ENCODE peak calls at places on chromosomes 3 and 15, in six cellular contexts. U is transverse colon; H is adipocyte; D is astrocyte; M is psoas muscle; E is naive thymus-derived CD4-positive, alpha-beta T cell. G is an unnamed sample. For H3K36me3, the result is how much of the 10 kb centered on the place peaks cover.

GRCh38 chr3:124053871-124054270 is 61.9 kb upstream of the ROPN1 start:
- DNase-seq in E (no peak), H (no peak), U (no peak), M (no peak), D (no peak), G (no peak)

GRCh38 chr15:34993413-34993812 is 5.3 kb upstream of the ZNF770 start:
- DNase-seq in E (no peak), H (no peak), M (no peak), D (no peak), U (no peak), G (peak)

GRCh38 chr15:34900748-34901147 is 68.8 kb downstream of the AQR start:
- DNase-seq in M (no peak), D (no peak), U (no peak), E (no peak), H (no peak), G (no peak)

GRCh38 chr15:39345176-39345575 is 235.7 kb upstream of the THBS1 start:
- DNase-seq in E (no peak), M (no peak), H (peak), D (no peak), U (no peak), G (no peak)

GRCh38 chr15:69194854-69195253 is 34.4 kb downstream of the GLCE start:
- DNase-seq in H (peak), D (peak), M (no peak), E (no peak), U (no peak), G (no peak)

GRCh38 chr3:50173685-50174516 is 17.5 kb upstream of the GNAT1 start:
- DNase-seq in U (no peak), H (no peak), E (no peak), D (no peak), M (no peak), G (no peak)

GRCh38 chr3:9552252-9552999 is 1.2 kb downstream of the LHFPL4 start:
- DNase-seq in D (peak), E (peak), H (peak), M (peak), U (peak), G (peak)

GRCh38 chr15:66006986-66007385 is 137.7 kb downstream of the RAB11A start:
- DNase-seq in M (no peak), H (no peak), E (no peak), D (peak), U (no peak), G (peak)

GRCh38 chr3:81497565-81497964 is 263.9 kb downstream of the GBE1 start:
- DNase-seq in H (no peak), M (no peak), U (no peak), D (no peak), E (no peak), G (peak)

GRCh38 chr3:178405456-178405970 is 130.7 kb upstream of the KCNMB2 start:
- DNase-seq in M (no peak), H (peak), D (peak), E (no peak), U (no peak), G (no peak)

GRCh38 chr15:44662478-44663409 is 718 bp downstream of the SPG11 start:
- DNase-seq in U (peak), E (peak), D (peak), M (peak), H (peak), G (peak)

GRCh38 chr15:27668471-27669220 is 430.5 kb downstream of the OCA2 start:
- DNase-seq in M (no peak), D (no peak), H (no peak), U (no peak), E (no peak), G (no peak)

GRCh38 chr3:111859974-111860859 is 1.2 kb downstream of the PHLDB2 start:
- DNase-seq in H (peak), E (peak), M (peak), D (peak), U (peak), G (peak)

GRCh38 chr15:41939986-41940385 is 32.4 kb downstream of the EHD4 start:
- DNase-seq in M (no peak), E (no peak), H (no peak), U (no peak), D (no peak), G (no peak)

GRCh38 chr3:124824286-124824915 is 62.8 kb downstream of the ITGB5 start:
- DNase-seq in D (peak), U (no peak), H (no peak), E (no peak), M (no peak), G (no peak)

GRCh38 chr15:69148465-69148864 is 12.0 kb upstream of the GLCE start:
- DNase-seq in D (no peak), H (no peak), U (no peak), E (no peak), M (no peak), G (no peak)

GRCh38 chr3:46612324-46612723 is at the start of gene FAM240A:
- DNase-seq in H (peak), D (no peak), U (no peak), M (peak), E (no peak), G (no peak)

GRCh38 chr15:69592954-69593353 is 140.3 kb downstream of the RPLP1 start:
- DNase-seq in H (no peak), E (no peak), D (no peak), M (no peak), U (no peak), G (no peak)

GRCh38 chr15:90087454-90088154 is 14.7 kb downstream of the IDH2 start:
- DNase-seq in D (no peak), U (peak), M (peak), H (no peak), E (no peak), G (no peak)

GRCh38 chr3:173009410-173009809 is 131.6 kb downstream of the SPATA16 start:
- DNase-seq in U (no peak), H (no peak), M (no peak), D (no peak), E (no peak), G (no peak)

GRCh38 chr3:99111235-99111634 is 209.7 kb upstream of the DCBLD2 start:
- DNase-seq in D (peak), E (no peak), U (no peak), M (no peak), H (no peak), G (peak)

GRCh38 chr3:157128771-157129671 is 30.9 kb downstream of the CCNL1 start:
- DNase-seq in M (peak), U (peak), H (peak), D (peak), E (peak), G (peak)

GRCh38 chr3:183275418-183275817 is 22.4 kb downstream of the B3GNT5 start:
- DNase-seq in H (peak), U (no peak), D (peak), M (no peak), E (peak), G (peak)

GRCh38 chr3:61524933-61525332 is 36.4 kb upstream of the PTPRG start:
- DNase-seq in M (no peak), E (no peak), D (no peak), H (no peak), U (no peak), G (no peak)
- H3K36me3 ChIP-seq in M (under half), E (under half), D (under half), H (under half), U (under half), G (under half)

DNA sequence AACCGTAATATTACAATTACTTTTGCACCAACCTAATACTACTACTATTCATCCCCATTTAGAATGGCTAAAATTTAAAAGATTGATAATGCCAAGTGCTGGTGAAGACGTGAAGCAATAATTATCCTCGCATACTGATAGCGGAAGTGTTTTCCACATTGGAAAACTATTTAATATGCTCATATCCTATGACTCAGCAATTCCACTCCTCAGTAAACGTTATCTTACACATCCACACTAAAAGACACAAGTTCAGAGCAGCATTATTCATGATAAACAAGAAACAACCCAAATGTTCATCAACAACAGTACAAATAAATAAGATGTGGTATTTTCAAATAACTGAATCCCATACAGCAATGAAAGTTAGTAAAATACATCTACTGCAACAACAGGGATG is 70.5 kb downstream of the VPS13C start:
- DNase-seq in E (no peak), H (no peak), M (no peak), D (peak), U (no peak), G (peak)
- H3K36me3 ChIP-seq in E (under half), H (under half), M (under half), D (under half), U (under half), G (under half)

DNA sequence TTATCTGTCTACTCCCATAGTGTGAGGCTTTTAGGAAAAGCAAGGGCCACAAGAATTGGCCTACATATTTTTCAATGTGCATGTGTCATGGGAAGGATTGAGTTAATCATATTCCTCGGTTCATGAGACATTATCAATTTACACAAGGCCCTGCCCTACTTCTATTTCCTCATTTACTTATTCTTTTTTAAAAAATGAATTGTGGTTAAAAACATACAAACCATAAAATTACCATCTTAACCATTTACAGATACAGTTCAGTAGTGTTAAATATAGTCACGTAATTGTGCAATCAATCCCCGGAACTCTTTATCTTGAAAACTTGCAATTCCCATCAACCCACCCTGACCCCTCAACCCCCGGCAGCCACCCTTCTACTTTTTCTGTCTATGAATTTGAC is 284.0 kb upstream of the GADL1 start:
- DNase-seq in U (no peak), H (no peak), E (no peak), D (no peak), M (no peak), G (no peak)
- H3K36me3 ChIP-seq in U (under half), H (under half), E (under half), D (under half), M (under half), G (under half)

GRCh38 chr3:113006350-113007056 is 15.7 kb downstream of the GTPBP8 start:
- DNase-seq in M (no peak), U (no peak), D (no peak), H (no peak), E (no peak), G (no peak)
- H3K36me3 ChIP-seq in M (half or more), U (under half), D (half or more), H (half or more), E (under half), G (under half)

DNA sequence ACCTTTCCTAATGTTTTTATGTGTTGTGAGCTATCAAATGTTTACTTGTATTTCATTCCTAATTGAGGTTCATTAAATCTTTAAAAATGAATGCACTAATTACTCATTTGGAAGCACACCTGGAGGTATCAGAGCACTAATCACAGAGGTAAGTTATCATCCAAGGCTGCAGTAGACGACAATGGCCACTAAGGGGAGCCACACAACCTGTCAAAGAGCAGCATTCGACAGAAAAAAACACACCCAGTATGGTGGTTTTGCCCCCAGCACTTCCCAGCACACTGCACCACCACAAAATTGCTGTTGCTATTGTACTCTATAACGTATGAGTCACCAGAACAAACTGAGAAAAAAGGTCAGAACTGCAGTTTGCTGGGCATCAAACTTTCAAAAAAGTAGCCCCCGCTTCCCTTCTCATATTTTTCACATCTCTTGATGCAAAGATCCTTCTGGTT is 205.9 kb upstream of the IGF1R start:
- DNase-seq in U (peak), D (peak), H (peak), M (no peak), E (peak), G (peak)
- H3K36me3 ChIP-seq in U (under half), D (under half), H (under half), M (under half), E (under half), G (under half)

DNA sequence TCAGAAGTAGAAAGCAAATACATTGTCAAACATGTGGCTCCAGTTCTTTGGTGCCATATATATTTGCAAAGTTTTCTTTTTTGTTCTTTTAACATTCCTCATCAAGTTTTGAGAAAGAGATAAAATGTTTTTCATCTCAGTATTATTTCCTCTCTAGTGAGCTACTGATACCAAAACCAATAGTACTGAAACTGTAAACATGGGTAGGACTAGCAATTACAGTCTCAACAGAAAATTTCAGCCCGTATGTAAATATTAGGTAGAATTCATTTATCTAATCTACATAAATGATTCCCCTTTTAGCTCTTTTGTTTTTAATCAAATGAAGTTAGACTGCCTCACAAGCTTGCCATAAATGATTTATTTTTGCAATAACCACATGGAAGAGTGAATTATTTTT is 21.4 kb downstream of the SECISBP2L start:
- DNase-seq in M (no peak), H (no peak), D (no peak), E (no peak), U (no peak), G (no peak)
- H3K36me3 ChIP-seq in M (half or more), H (half or more), D (under half), E (under half), U (under half), G (under half)

GRCh38 chr3:16311960-16312451 is 47.0 kb downstream of the OXNAD1 start:
- DNase-seq in M (peak), H (no peak), U (peak), D (peak), E (peak), G (peak)

GRCh38 chr3:16316396-16316795 is 51.4 kb downstream of the OXNAD1 start:
- DNase-seq in E (no peak), H (no peak), U (no peak), D (no peak), M (no peak), G (no peak)

GRCh38 chr3:16316847-16317560 is 52.0 kb downstream of the OXNAD1 start:
- DNase-seq in M (no peak), D (no peak), H (no peak), U (no peak), E (no peak), G (no peak)

GRCh38 chr3:16315623-16316022 is 50.6 kb downstream of the OXNAD1 start:
- DNase-seq in U (no peak), M (no peak), H (no peak), E (no peak), D (no peak), G (no peak)

DNA sequence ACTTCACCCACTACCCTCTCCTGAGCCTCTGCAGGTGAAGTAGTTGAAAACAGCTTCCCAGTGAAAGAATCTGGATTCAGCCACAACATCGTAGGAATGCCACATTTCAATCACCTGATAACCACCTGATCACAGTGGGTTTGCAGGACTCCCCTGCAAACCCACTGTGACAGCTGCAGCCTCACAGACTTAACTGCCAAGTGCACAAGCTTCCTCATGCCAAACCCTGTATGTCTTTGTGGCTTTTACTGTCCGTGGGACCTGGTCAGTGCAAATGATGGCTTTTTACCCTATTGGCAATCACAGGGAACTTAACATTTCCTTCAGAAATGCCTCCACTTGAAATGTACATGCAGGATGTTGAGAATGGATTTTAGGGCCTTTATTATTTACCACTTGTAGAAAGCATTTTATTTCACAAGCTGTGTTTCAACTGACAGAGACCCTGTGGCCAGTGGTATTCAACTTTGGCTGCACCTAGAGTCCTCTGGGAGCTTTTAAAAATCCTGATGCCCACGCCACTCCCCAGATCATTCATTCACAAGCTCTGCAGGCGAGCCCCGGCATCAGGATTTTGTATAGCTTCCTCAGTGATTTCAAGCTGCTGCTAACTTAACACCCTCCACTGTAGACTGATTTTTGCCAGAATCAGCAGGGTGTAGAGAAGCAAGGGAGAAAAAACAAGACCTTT is 49.1 kb downstream of the OXNAD1 start:
- DNase-seq in E (no peak), D (no peak), M (no peak), H (no peak), U (no peak), G (no peak)
- H3K36me3 ChIP-seq in E (under half), D (under half), M (under half), H (under half), U (under half), G (under half)